ENCODE peak calls at places on chromosomes 16 and 17, in ten cellular contexts. E is activated naive CD8-positive, alpha-beta T cell treated with anti-CD3 and anti-CD28 coated beads for 36 hours; R is upper lobe of right lung; V is BJ; I is OCI-LY7; U is activated T-cell treated with anti-CD3 and anti-CD28 coated beads for 1 hour; H is EH; X is frontal cortex; D is KBM-7; J is SW 1271. Q is an unnamed sample.

GRCh38 chr16:57264950-57265371 is 19.5 kb downstream of the PLLP start:
- DNase-seq in E (no peak), R (peak), V (no peak), I (no peak), U (no peak), H (no peak), X (no peak), D (no peak), J (no peak), Q (no peak)

GRCh38 chr17:67289174-67289876 is 44.3 kb upstream of the HELZ start:
- DNase-seq in E (no peak), R (peak), V (no peak), I (peak), U (no peak), H (peak), X (peak), D (no peak), J (no peak), Q (peak)

GRCh38 chr16:76661691-76662090 is 384.5 kb downstream of the CNTNAP4 start:
- DNase-seq in E (no peak), R (no peak), V (no peak), I (no peak), U (no peak), H (no peak), X (no peak), D (no peak), J (no peak), Q (no peak)

GRCh38 chr17:67129283-67129682 is 84.9 kb downstream of the CACNG1 start:
- DNase-seq in E (no peak), R (no peak), V (no peak), I (no peak), U (no peak), H (no peak), X (no peak), D (no peak), J (no peak), Q (no peak)

GRCh38 chr17:80477647-80478478 is 1.5 kb upstream of the NPTX1 start:
- DNase-seq in E (peak), R (no peak), V (no peak), I (no peak), U (peak), H (peak), X (peak), D (no peak), J (no peak), Q (no peak)

GRCh38 chr17:22221344-22221743 is 529.0 kb downstream of the KCNJ18 start:
- DNase-seq in E (no peak), R (peak), V (no peak), I (no peak), U (no peak), H (no peak), X (no peak), D (no peak), J (no peak), Q (no peak)

GRCh38 chr17:41710472-41711090 is 1.6 kb upstream of the GAST start:
- DNase-seq in E (peak), R (no peak), V (no peak), I (no peak), U (no peak), H (peak), X (no peak), D (peak), J (no peak), Q (no peak)

GRCh38 chr17:79939755-79940154 is 95.9 kb downstream of the TBC1D16 start:
- DNase-seq in E (no peak), R (no peak), V (no peak), I (no peak), U (no peak), H (no peak), X (no peak), D (no peak), J (no peak), Q (no peak)

GRCh38 chr17:2068589-2069051 is 13.7 kb downstream of the HIC1 start:
- DNase-seq in E (no peak), R (no peak), V (no peak), I (peak), U (no peak), H (peak), X (no peak), D (no peak), J (no peak), Q (no peak)

GRCh38 chr16:12458591-12459400 is 344.9 kb downstream of the CPPED1 start:
- DNase-seq in E (peak), R (peak), V (no peak), I (peak), U (peak), H (no peak), X (no peak), D (peak), J (no peak), Q (no peak)

GRCh38 chr16:66905633-66906539 is 12.8 kb downstream of the CDH16 start:
- DNase-seq in E (peak), R (no peak), V (no peak), I (peak), U (peak), H (peak), X (no peak), D (peak), J (no peak), Q (no peak)

GRCh38 chr17:1752425-1752941 is 9.4 kb upstream of the SERPINF1 start:
- DNase-seq in E (no peak), R (peak), V (no peak), I (peak), U (no peak), H (no peak), X (no peak), D (peak), J (no peak), Q (no peak)

GRCh38 chr17:2545393-2545792 is 33.7 kb upstream of the METTL16 start:
- DNase-seq in E (no peak), R (peak), V (no peak), I (no peak), U (no peak), H (no peak), X (no peak), D (no peak), J (no peak), Q (no peak)

GRCh38 chr16:64951681-64952080 is 170.2 kb downstream of the CDH11 start:
- DNase-seq in E (no peak), R (no peak), V (no peak), I (no peak), U (no peak), H (peak), X (no peak), D (no peak), J (no peak), Q (no peak)

GRCh38 chr16:89495121-89495520 is 4.8 kb upstream of the ANKRD11 start:
- DNase-seq in E (no peak), R (no peak), V (no peak), I (no peak), U (no peak), H (peak), X (no peak), D (no peak), J (no peak), Q (no peak)

GRCh38 chr16:72536673-72537435 is 364.9 kb upstream of the PMFBP1 start:
- DNase-seq in E (no peak), R (no peak), V (peak), I (no peak), U (no peak), H (peak), X (no peak), D (no peak), J (no peak), Q (no peak)

GRCh38 chr17:81713004-81713555 is 996 bp downstream of the SLC25A10 start:
- DNase-seq in E (no peak), R (no peak), V (no peak), I (no peak), U (no peak), H (peak), X (no peak), D (peak), J (no peak), Q (no peak)

GRCh38 chr17:79451167-79451566 is 159.7 kb downstream of the RBFOX3 start:
- DNase-seq in E (no peak), R (no peak), V (no peak), I (no peak), U (no peak), H (no peak), X (no peak), D (no peak), J (no peak), Q (no peak)

GRCh38 chr17:72725432-72726068 is 366.9 kb downstream of the SLC39A11 start:
- DNase-seq in E (peak), R (peak), V (no peak), I (peak), U (peak), H (peak), X (peak), D (peak), J (peak), Q (peak)

GRCh38 chr17:73595068-73595865 is 49.0 kb downstream of the SDK2 start:
- DNase-seq in E (peak), R (peak), V (no peak), I (peak), U (no peak), H (peak), X (peak), D (peak), J (no peak), Q (no peak)

GRCh38 chr16:3157229-3158013 is 22.6 kb downstream of the ZNF213 start:
- DNase-seq in E (peak), R (peak), V (peak), I (peak), U (peak), H (peak), X (no peak), D (peak), J (peak), Q (peak)

GRCh38 chr17:72425133-72425795 is 304.4 kb downstream of the SOX9 start:
- DNase-seq in E (no peak), R (no peak), V (no peak), I (no peak), U (no peak), H (no peak), X (no peak), D (no peak), J (no peak), Q (no peak)

GRCh38 chr16:89793955-89794354 is 22.5 kb downstream of the FANCA start:
- DNase-seq in E (no peak), R (no peak), V (no peak), I (no peak), U (no peak), H (no peak), X (no peak), D (no peak), J (no peak), Q (no peak)

GRCh38 chr16:80993293-80993691 is 13.4 kb downstream of the CMC2 start:
- DNase-seq in E (no peak), R (no peak), V (peak), I (no peak), U (no peak), H (peak), X (no peak), D (no peak), J (peak), Q (no peak)

GRCh38 chr17:81422776-81423697 is 27.8 kb downstream of the BAHCC1 start:
- DNase-seq in E (no peak), R (peak), V (peak), I (no peak), U (no peak), H (peak), X (no peak), D (no peak), J (peak), Q (no peak)

GRCh38 chr16:72846594-72846993 is 201.3 kb downstream of the ZFHX3 start:
- DNase-seq in E (no peak), R (no peak), V (no peak), I (no peak), U (no peak), H (no peak), X (no peak), D (no peak), J (no peak), Q (no peak)

GRCh38 chr16:49631521-49632041 is 224.3 kb downstream of the ZNF423 start:
- DNase-seq in E (no peak), R (no peak), V (no peak), I (no peak), U (no peak), H (peak), X (no peak), D (no peak), J (no peak), Q (no peak)

Q was measured in smooth muscle cell of the brain vasculature.